ENCODE peak calls at places on chromosome 10, in six cellular contexts. One of them, this sample, is unnamed.

GRCh38 chr10:68208424-68209042 is 23.4 kb downstream of the ATOH7 start:
- DNase-seq in nephron progenitor cell: peak
- DNase-seq in GM10248: peak
- DNase-seq in sigmoid colon: no peak
- DNase-seq in IMR-90: peak
- DNase-seq in DMS 273 treated with DMSO at 0.1 percent for 48 hours: peak
- DNase-seq in this sample: peak

GRCh38 chr10:102375250-102375649 is 20.3 kb upstream of the NFKB2 start:
- DNase-seq in IMR-90: no peak
- DNase-seq in DMS 273 treated with DMSO at 0.1 percent for 48 hours: no peak
- DNase-seq in nephron progenitor cell: no peak
- DNase-seq in sigmoid colon: no peak
- DNase-seq in GM10248: no peak
- DNase-seq in this sample: peak

GRCh38 chr10:101146392-101147251 is 15.5 kb downstream of the TLX1 start:
- DNase-seq in nephron progenitor cell: peak
- DNase-seq in GM10248: no peak
- DNase-seq in IMR-90: no peak
- DNase-seq in DMS 273 treated with DMSO at 0.1 percent for 48 hours: no peak
- DNase-seq in sigmoid colon: peak
- DNase-seq in this sample: peak

GRCh38 chr10:69904533-69904932 is 102.8 kb downstream of the COL13A1 start:
- DNase-seq in DMS 273 treated with DMSO at 0.1 percent for 48 hours: no peak
- DNase-seq in sigmoid colon: no peak
- DNase-seq in GM10248: no peak
- DNase-seq in IMR-90: no peak
- DNase-seq in nephron progenitor cell: no peak
- DNase-seq in this sample: no peak

GRCh38 chr10:21427804-21428481 is 97.5 kb downstream of the SKIDA1 start:
- DNase-seq in IMR-90: peak
- DNase-seq in GM10248: peak
- DNase-seq in nephron progenitor cell: no peak
- DNase-seq in DMS 273 treated with DMSO at 0.1 percent for 48 hours: no peak
- DNase-seq in sigmoid colon: no peak
- DNase-seq in this sample: no peak

GRCh38 chr10:108789911-108790310 is 1133.4 kb downstream of the XPNPEP1 start:
- DNase-seq in GM10248: no peak
- DNase-seq in IMR-90: peak
- DNase-seq in nephron progenitor cell: no peak
- DNase-seq in sigmoid colon: no peak
- DNase-seq in DMS 273 treated with DMSO at 0.1 percent for 48 hours: no peak
- DNase-seq in this sample: no peak

GRCh38 chr10:26215923-26216576 is 524 bp upstream of the GAD2 start:
- DNase-seq in sigmoid colon: no peak
- DNase-seq in GM10248: peak
- DNase-seq in DMS 273 treated with DMSO at 0.1 percent for 48 hours: no peak
- DNase-seq in IMR-90: no peak
- DNase-seq in nephron progenitor cell: peak
- DNase-seq in this sample: peak

GRCh38 chr10:110783509-110784103 is 88.1 kb upstream of the PDCD4 start:
- DNase-seq in nephron progenitor cell: no peak
- DNase-seq in DMS 273 treated with DMSO at 0.1 percent for 48 hours: no peak
- DNase-seq in GM10248: no peak
- DNase-seq in IMR-90: peak
- DNase-seq in sigmoid colon: no peak
- DNase-seq in this sample: no peak

GRCh38 chr10:35463105-35463867 is 127.0 kb downstream of the CCNY start:
- DNase-seq in DMS 273 treated with DMSO at 0.1 percent for 48 hours: no peak
- DNase-seq in IMR-90: peak
- DNase-seq in GM10248: no peak
- DNase-seq in sigmoid colon: no peak
- DNase-seq in nephron progenitor cell: no peak
- DNase-seq in this sample: no peak

GRCh38 chr10:120085386-120085785 is 192.9 kb downstream of the SEC23IP start:
- DNase-seq in sigmoid colon: no peak
- DNase-seq in IMR-90: no peak
- DNase-seq in nephron progenitor cell: peak
- DNase-seq in GM10248: no peak
- DNase-seq in DMS 273 treated with DMSO at 0.1 percent for 48 hours: peak
- DNase-seq in this sample: peak

This sample was measured in left kidney.